ENCODE peak calls at places on chromosome 19, in ten cellular contexts. I is AG04450; C is cardiac muscle cell; N is aorta; O is CD8-positive, alpha-beta T cell; A is CD4-positive, alpha-beta T cell; R is ascending aorta; V is A549; T is colonic mucosa; B is fibroblast of lung. W is an unnamed sample.

GRCh38 chr19:52670046-52670445 is 31.9 kb upstream of the ZNF83 start:
- DNase-seq in T (no peak), O (no peak), V (no peak), I (no peak), B (no peak), C (no peak), N (no peak), R (no peak), A (no peak), W (peak; percentile 95)

GRCh38 chr19:31546561-31546960 is 197.3 kb upstream of the TSHZ3 start:
- DNase-seq in C (no peak), R (no peak), T (no peak), B (no peak), N (no peak), I (no peak), O (no peak), A (no peak), V (no peak), W (no peak)

GRCh38 chr19:35438527-35438926 is 9.5 kb upstream of the FFAR2 start:
- DNase-seq in V (no peak), N (no peak), I (no peak), A (no peak), C (peak; percentile 80), R (no peak), B (no peak), T (no peak), O (no peak), W (no peak)

GRCh38 chr19:11693505-11694499 is 44.9 kb downstream of the ZNF823 start:
- DNase-seq in A (no peak), V (no peak), O (no peak), N (no peak), I (no peak), B (peak; percentile 45), T (peak; percentile 26), C (peak; percentile 66), R (no peak), W (no peak)

GRCh38 chr19:38657633-38658222 is 10.3 kb downstream of the ACTN4 start:
- DNase-seq in C (no peak), N (no peak), I (no peak), O (no peak), R (no peak), V (peak; percentile 96), A (no peak), T (no peak), B (peak; percentile 95), W (peak; percentile 96)

GRCh38 chr19:4866595-4867424 is 657 bp downstream of the PLIN3 start:
- DNase-seq in R (peak; percentile 84), C (peak; percentile 53), I (no peak), A (peak; percentile 17), O (peak; percentile 46), V (peak; percentile 35), B (peak; percentile 48), T (peak; percentile 69), N (peak; percentile 83), W (no peak)

GRCh38 chr19:2993579-2993978 is 16.2 kb downstream of the TLE6 start:
- DNase-seq in B (no peak), I (no peak), R (no peak), T (no peak), C (no peak), V (no peak), O (no peak), N (no peak), A (no peak), W (no peak)

GRCh38 chr19:56732974-56733373 is 61.4 kb upstream of the ZNF835 start:
- DNase-seq in N (no peak), V (no peak), B (no peak), C (no peak), R (no peak), I (no peak), O (no peak), A (no peak), T (no peak), W (no peak)

GRCh38 chr19:28184997-28185396 is 1028.0 kb downstream of the UQCRFS1 start:
- DNase-seq in O (no peak), T (no peak), R (no peak), V (no peak), B (peak; percentile 77), I (no peak), C (peak; percentile 11), N (no peak), A (no peak), W (no peak)

GRCh38 chr19:34235425-34235940 is 18.9 kb upstream of the GARRE1 start:
- DNase-seq in B (no peak), V (no peak), N (no peak), T (no peak), O (no peak), R (no peak), A (no peak), I (no peak), C (no peak), W (no peak)

GRCh38 chr19:34230833-34231232 is 23.5 kb upstream of the GARRE1 start:
- DNase-seq in I (no peak), A (no peak), V (no peak), O (no peak), R (no peak), B (no peak), T (no peak), N (no peak), C (no peak), W (no peak)

GRCh38 chr19:34229721-34230120 is 24.6 kb upstream of the GARRE1 start:
- DNase-seq in T (no peak), V (no peak), C (no peak), B (no peak), N (no peak), O (no peak), R (no peak), A (no peak), I (no peak), W (no peak)

GRCh38 chr19:34231439-34231838 is 22.9 kb upstream of the GARRE1 start:
- DNase-seq in C (no peak), O (no peak), I (no peak), A (no peak), V (no peak), N (no peak), R (no peak), B (no peak), T (no peak), W (no peak)

DNA sequence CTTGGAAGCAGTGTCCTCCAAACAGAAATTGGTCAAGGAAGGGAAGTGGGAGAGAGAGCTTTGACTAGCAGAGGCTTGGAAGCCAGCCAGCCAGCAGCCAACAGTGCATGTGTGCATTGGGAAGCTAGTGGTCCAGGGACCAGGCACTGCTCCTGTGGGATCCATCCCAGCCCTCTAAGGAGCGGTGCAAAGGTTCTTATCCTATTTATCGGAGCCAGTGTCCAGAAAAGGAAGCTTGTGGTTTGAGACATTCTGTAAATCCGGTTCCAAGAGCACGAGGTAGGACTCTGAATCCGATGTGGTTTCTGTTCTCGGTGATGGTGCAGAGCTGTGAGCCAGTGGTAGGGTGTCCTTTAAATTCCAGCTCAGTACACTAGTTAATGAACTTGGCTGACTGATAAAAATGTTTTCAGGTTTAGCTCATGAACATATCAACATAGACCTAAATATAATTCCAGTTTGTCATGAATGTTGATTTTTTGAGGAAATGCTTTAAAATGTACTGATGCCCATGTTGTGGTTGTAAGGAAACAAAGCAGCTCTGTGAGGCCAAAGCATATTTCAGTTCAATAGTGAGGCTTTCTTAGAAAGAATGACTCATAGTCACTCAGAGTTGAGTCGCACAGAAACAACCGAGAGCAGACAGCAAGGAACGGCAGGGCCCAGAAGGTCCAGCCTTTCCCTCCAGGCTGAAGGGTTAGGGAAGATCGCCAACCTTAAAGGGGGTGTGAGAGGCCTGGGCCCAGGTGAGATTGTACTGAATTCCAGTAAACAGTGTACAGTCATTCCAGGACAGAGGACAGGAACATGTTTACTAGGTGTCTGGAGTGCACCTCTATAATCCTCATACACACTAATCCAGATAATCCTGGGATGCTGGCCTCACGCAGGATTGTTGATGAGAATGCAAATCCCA is 21.5 kb upstream of the GARRE1 start:
- DNase-seq in B (peak; percentile 98), A (no peak), R (peak; percentile 77), T (no peak), O (no peak), V (peak; percentile 62), N (peak; percentile 82), I (peak; percentile 74), C (peak; percentile 92), W (peak; percentile 81)
- H3K27ac ChIP-seq in B (peak overlapping the region; percentile 72), A (no peak overlapping the region), R (peak overlapping the region; percentile 82), T (peak overlapping the region; percentile 27), O (no peak overlapping the region), V (peak overlapping the region; percentile 53), N (peak overlapping the region; percentile 85), I (peak overlapping the region; percentile 85), C (peak overlapping the region; percentile 54), W (peak overlapping the region; percentile 78)

GRCh38 chr19:51127755-51128154 is 3.0 kb downstream of the SIGLEC9 start:
- DNase-seq in A (no peak), N (peak; percentile 81), C (peak; percentile 88), I (no peak), O (peak; percentile 34), V (no peak), B (no peak), R (peak; percentile 74), T (no peak), W (no peak)

GRCh38 chr19:51125421-51126075 is 842 bp downstream of the SIGLEC9 start:
- DNase-seq in R (peak; percentile 61), A (no peak), I (no peak), C (no peak), O (no peak), N (no peak), T (no peak), V (no peak), B (no peak), W (no peak)

GRCh38 chr19:51129716-51130115 is 5.0 kb downstream of the SIGLEC9 start:
- DNase-seq in V (no peak), T (no peak), O (no peak), C (no peak), N (no peak), B (no peak), R (no peak), I (no peak), A (no peak), W (no peak)

GRCh38 chr19:51127032-51127431 is 2.3 kb downstream of the SIGLEC9 start:
- DNase-seq in C (no peak), N (no peak), O (no peak), A (no peak), V (no peak), R (no peak), I (no peak), T (no peak), B (no peak), W (no peak)

GRCh38 chr19:51128227-51128626 is 3.5 kb downstream of the SIGLEC9 start:
- DNase-seq in A (no peak), V (no peak), R (no peak), C (no peak), T (no peak), I (no peak), O (no peak), N (peak; percentile 35), B (no peak), W (no peak)
- H3K27ac ChIP-seq in A (no peak overlapping the region), V (no peak overlapping the region), R (peak overlapping the region; percentile 12), C (no peak overlapping the region), T (no peak overlapping the region), I (no peak overlapping the region), O (no peak overlapping the region), N (no peak overlapping the region), B (no peak overlapping the region), W (no peak overlapping the region)

GRCh38 chr19:13986348-13986904 is 19.7 kb downstream of the RFX1 start:
- DNase-seq in T (peak; percentile 80), N (peak; percentile 96), A (peak; percentile 99), V (no peak), R (peak; percentile 93), I (peak; percentile 52), C (peak; percentile 77), B (no peak), O (peak; percentile 99), W (no peak)
- H3K27ac ChIP-seq in T (peak overlapping the region; percentile 77), N (no peak overlapping the region), A (peak overlapping the region; percentile 97), V (no peak overlapping the region), R (peak overlapping the region; percentile 74), I (peak overlapping the region; percentile 61), C (no peak overlapping the region), B (peak overlapping the region; percentile 0), O (peak overlapping the region; percentile 93), W (no peak overlapping the region)

GRCh38 chr19:46866407-46867132 is 5.8 kb downstream of the ARHGAP35 start:
- DNase-seq in R (no peak), O (no peak), C (no peak), B (no peak), I (no peak), A (no peak), N (no peak), T (no peak), V (peak; percentile 62), W (no peak)
- H3K27ac ChIP-seq in R (peak overlapping the region; percentile 40), O (no peak overlapping the region), C (peak overlapping the region; percentile 61), B (peak overlapping the region; percentile 52), I (no peak overlapping the region), A (no peak overlapping the region), N (no peak overlapping the region), T (no peak overlapping the region), V (peak overlapping the region; percentile 62), W (peak overlapping the region; percentile 53)

W was measured in epithelial cell of prostate.